ENCODE peak calls at places on chromosomes 4 and X, in ten cellular contexts. F, Y, J, K, P, T, M, Z, B and H are unnamed samples.

GRCh38 chr4:70704333-70705145 is 16.2 kb downstream of the UTP3 start:
- DNase-seq in F (peak; percentile 61), B (peak; percentile 32), K (peak; percentile 80), Z (peak; percentile 91), M (peak; percentile 82), Y (peak; percentile 63), J (peak; percentile 78), P (peak; percentile 48), T (peak; percentile 23), H (peak; percentile 42)

GRCh38 chr4:123976285-123976684 is 579.7 kb downstream of the SPRY1 start:
- DNase-seq in Y (no peak), M (no peak), B (no peak), Z (no peak), F (peak; percentile 33), T (no peak), K (no peak), P (no peak), J (peak; percentile 21), H (no peak)

GRCh38 chr4:52507774-52508173 is 151.3 kb downstream of the USP46 start:
- DNase-seq in F (no peak), B (no peak), J (peak; percentile 19), K (no peak), M (no peak), T (no peak), Y (no peak), Z (no peak), P (no peak), H (no peak)

GRCh38 chr4:154686838-154687237 is 57.0 kb upstream of the LRAT start:
- DNase-seq in F (peak; percentile 18), K (no peak), Y (no peak), Z (no peak), M (no peak), B (no peak), T (no peak), J (no peak), P (no peak), H (peak; percentile 19)

GRCh38 chr4:8402640-8403039 is 37.9 kb downstream of the ACOX3 start:
- DNase-seq in K (no peak), Z (no peak), J (no peak), T (no peak), P (no peak), B (no peak), M (no peak), Y (no peak), F (no peak), H (no peak)

GRCh38 chr4:26088433-26088928 is 174.5 kb downstream of the SMIM20 start:
- DNase-seq in Y (no peak), M (no peak), J (no peak), Z (no peak), T (peak; percentile 79), K (no peak), P (no peak), F (peak; percentile 80), B (no peak), H (no peak)

GRCh38 chr4:71540749-71541269 is 202.0 kb downstream of the SLC4A4 start:
- DNase-seq in Z (no peak), P (no peak), M (no peak), B (no peak), F (no peak), Y (no peak), J (peak; percentile 19), T (no peak), K (no peak), H (no peak)

GRCh38 chr4:110533590-110533910 is 57.6 kb downstream of the ENPEP start:
- DNase-seq in P (no peak), K (no peak), M (no peak), J (peak; percentile 70), B (no peak), Z (no peak), F (peak; percentile 4), T (no peak), Y (no peak), H (no peak)

GRCh38 chr4:43471950-43472349 is 579.4 kb downstream of the GRXCR1 start:
- DNase-seq in T (no peak), Y (peak; percentile 1), F (peak; percentile 12), Z (no peak), J (no peak), K (no peak), M (no peak), B (no peak), P (no peak), H (no peak)

GRCh38 chr4:88616275-88616996 is 24.2 kb downstream of the HERC3 start:
- DNase-seq in P (no peak), J (peak; percentile 41), Z (no peak), K (no peak), F (peak; percentile 97), Y (no peak), T (peak; percentile 92), B (no peak), M (no peak), H (peak; percentile 65)

GRCh38 chr4:156870166-156870565 is 101.4 kb downstream of the PDGFC start:
- DNase-seq in B (no peak), T (no peak), Y (no peak), F (peak; percentile 41), P (no peak), M (no peak), K (no peak), Z (no peak), J (no peak), H (peak; percentile 26)

GRCh38 chr4:39961311-39961877 is 16.3 kb downstream of the PDS5A start:
- DNase-seq in Y (no peak), K (no peak), J (no peak), T (no peak), M (no peak), F (no peak), P (no peak), B (no peak), Z (no peak), H (no peak)

GRCh38 chr4:140268441-140268840 is 105.0 kb upstream of the SCOC start:
- DNase-seq in K (no peak), T (no peak), M (no peak), Z (no peak), F (no peak), Y (no peak), B (no peak), P (no peak), J (no peak), H (no peak)

GRCh38 chr4:41878991-41879491 is 56.2 kb upstream of the TMEM33 start:
- DNase-seq in Y (no peak), K (no peak), P (no peak), J (no peak), T (no peak), M (no peak), F (no peak), B (no peak), Z (no peak), H (no peak)

GRCh38 chrX:44061940-44062339 is 88.8 kb upstream of the NDP start:
- DNase-seq in F (no peak), K (no peak), B (no peak), P (no peak), Y (no peak), T (no peak), Z (no peak), M (no peak), J (peak; percentile 29), H (no peak)

GRCh38 chrX:29478336-29479069 is 736.9 kb upstream of the MAGEB2 start:
- DNase-seq in F (peak; percentile 45), M (peak; percentile 10), J (peak; percentile 22), B (no peak), K (no peak), P (no peak), Y (peak; percentile 38), T (peak; percentile 35), Z (no peak), H (peak; percentile 26)

GRCh38 chrX:147602297-147602696 is 309.4 kb upstream of the FMR1 start:
- DNase-seq in Z (no peak), F (no peak), P (no peak), Y (no peak), T (no peak), J (no peak), K (no peak), M (no peak), B (no peak), H (no peak)

GRCh38 chr4:182242793-182243192 is 409 bp upstream of the TENM3 start:
- DNase-seq in B (no peak), F (no peak), K (no peak), P (no peak), T (peak; percentile 65), M (no peak), J (peak; percentile 11), Y (no peak), Z (no peak), H (peak; percentile 21)